ENCODE peak calls at places on chromosomes 6 and 20, in ten cellular contexts. K, Q, R, D, I, B, F, G, W and H are unnamed samples.

GRCh38 chr6:155832596-155832995 is 377.0 kb upstream of the NOX3 start:
- DNase-seq in F (no peak), W (no peak), D (peak; percentile 61), Q (no peak), G (no peak), B (no peak), K (no peak), I (no peak), R (no peak), H (no peak)

GRCh38 chr20:14984768-14985622 is 647.6 kb upstream of the FLRT3 start:
- DNase-seq in Q (no peak), B (no peak), I (no peak), G (no peak), D (no peak), F (no peak), W (no peak), K (no peak), R (no peak), H (no peak)

GRCh38 chr20:9467995-9468394 is 46.4 kb upstream of the LAMP5 start:
- DNase-seq in W (peak; percentile 7), G (no peak), R (peak; percentile 11), I (no peak), D (no peak), F (no peak), Q (no peak), K (no peak), B (no peak), H (no peak)

GRCh38 chr6:51459958-51460357 is 627.5 kb downstream of the PKHD1 start:
- DNase-seq in B (no peak), I (no peak), R (no peak), G (no peak), F (no peak), D (no peak), W (peak; percentile 32), K (no peak), Q (no peak), H (no peak)

GRCh38 chr6:167469655-167470054 is 144.8 kb downstream of the TTLL2 start:
- DNase-seq in W (no peak), Q (no peak), D (no peak), B (no peak), I (no peak), R (peak; percentile 53), F (no peak), G (no peak), K (no peak), H (no peak)

GRCh38 chr6:149990672-149991402 is 27.1 kb downstream of the ULBP1 start:
- DNase-seq in G (no peak), W (peak; percentile 54), K (no peak), I (no peak), D (no peak), B (no peak), R (peak; percentile 80), Q (no peak), F (no peak), H (no peak)

GRCh38 chr6:55679503-55679902 is 100.5 kb upstream of the HMGCLL1 start:
- DNase-seq in G (no peak), W (no peak), B (no peak), R (no peak), Q (no peak), K (no peak), F (no peak), I (no peak), D (no peak), H (no peak)

GRCh38 chr6:132598473-132598872 is 8.9 kb upstream of the TAAR5 start:
- DNase-seq in Q (no peak), W (peak; percentile 17), G (peak; percentile 16), R (no peak), B (no peak), F (no peak), I (no peak), D (peak; percentile 8), K (no peak), H (no peak)

GRCh38 chr6:160337301-160337700 is 10.9 kb upstream of the SLC22A3 start:
- DNase-seq in G (peak; percentile 21), Q (no peak), I (no peak), F (peak; percentile 61), D (peak; percentile 88), B (no peak), R (no peak), K (no peak), W (no peak), H (no peak)

GRCh38 chr6:31308050-31308844 is 36.4 kb upstream of the HLA-C start:
- DNase-seq in F (no peak), D (peak; percentile 9), K (peak; percentile 33), I (no peak), B (peak; percentile 63), W (peak; percentile 81), R (peak; percentile 28), G (peak; percentile 6), Q (peak; percentile 61), H (no peak)

GRCh38 chr6:31898200-31899011 is 908 bp upstream of the EHMT2 start:
- DNase-seq in R (peak; percentile 74), I (peak; percentile 65), D (peak; percentile 56), K (no peak), G (no peak), F (no peak), Q (no peak), B (no peak), W (peak; percentile 69), H (no peak)

GRCh38 chr20:5731753-5732366 is 18.3 kb upstream of the SHLD1 start:
- DNase-seq in K (no peak), Q (no peak), G (no peak), R (peak; percentile 27), F (no peak), B (no peak), D (peak; percentile 28), W (no peak), I (no peak), H (no peak)

GRCh38 chr6:111692327-111693164 is 86.9 kb upstream of the TRAF3IP2 start:
- DNase-seq in G (peak; percentile 14), W (no peak), Q (peak; percentile 85), I (no peak), D (no peak), F (no peak), R (no peak), B (no peak), K (no peak), H (peak; percentile 82)

GRCh38 chr20:34109442-34109841 is 2.6 kb downstream of the EIF2S2 start:
- DNase-seq in K (no peak), G (no peak), B (no peak), D (no peak), R (no peak), I (no peak), Q (no peak), W (no peak), F (no peak), H (no peak)

GRCh38 chr6:170144952-170145587 is 145.8 kb downstream of the DLL1 start:
- DNase-seq in I (no peak), F (peak; percentile 79), K (no peak), W (no peak), Q (no peak), R (no peak), D (no peak), B (no peak), G (no peak), H (no peak)

GRCh38 chr20:31712564-31713311 is 9.9 kb downstream of the BCL2L1 start:
- DNase-seq in B (no peak), D (peak; percentile 97), I (no peak), W (no peak), R (peak; percentile 57), G (peak; percentile 88), Q (peak; percentile 92), K (no peak), F (no peak), H (no peak)

GRCh38 chr6:32133786-32134185 is 3.7 kb upstream of the FKBPL start:
- DNase-seq in F (no peak), D (peak; percentile 43), G (no peak), Q (no peak), W (no peak), R (no peak), I (no peak), K (no peak), B (no peak), H (no peak)

GRCh38 chr6:33794910-33795615 is 6.1 kb upstream of the LEMD2 start:
- DNase-seq in B (no peak), Q (no peak), G (peak; percentile 19), I (no peak), K (no peak), R (no peak), F (no peak), W (no peak), D (no peak), H (no peak)

GRCh38 chr20:16612708-16613107 is 39.5 kb upstream of the KIF16B start:
- DNase-seq in I (no peak), K (no peak), G (no peak), R (no peak), W (no peak), D (no peak), B (no peak), Q (no peak), F (no peak), H (no peak)

GRCh38 chr20:1465470-1466210 is 1.0 kb downstream of the NSFL1C start:
- DNase-seq in Q (no peak), F (no peak), G (no peak), D (no peak), K (no peak), B (no peak), W (no peak), I (no peak), R (no peak), H (peak; percentile 29)

GRCh38 chr6:7426447-7427169 is 37.0 kb downstream of the RIOK1 start:
- DNase-seq in Q (no peak), B (no peak), D (no peak), F (no peak), R (no peak), I (no peak), K (no peak), W (no peak), G (no peak), H (no peak)

GRCh38 chr20:57695940-57696339 is 13.9 kb downstream of the PMEPA1 start:
- DNase-seq in G (no peak), Q (no peak), I (no peak), W (no peak), B (no peak), K (no peak), D (no peak), F (no peak), R (no peak), H (no peak)

GRCh38 chr6:130223508-130223907 is 757 bp upstream of the SAMD3 start:
- DNase-seq in D (peak; percentile 5), R (no peak), F (no peak), B (peak; percentile 52), W (peak; percentile 38), I (no peak), K (peak; percentile 43), Q (no peak), G (no peak), H (no peak)

GRCh38 chr6:24194968-24195700 is 69.1 kb downstream of the NRSN1 start:
- DNase-seq in K (no peak), I (no peak), F (no peak), R (no peak), D (no peak), B (no peak), Q (no peak), G (no peak), W (no peak), H (no peak)

GRCh38 chr6:3748208-3748701 is 3.3 kb downstream of the PXDC1 start:
- DNase-seq in D (peak; percentile 89), K (no peak), Q (peak; percentile 72), W (peak; percentile 77), I (peak; percentile 27), F (no peak), R (peak; percentile 77), G (peak; percentile 92), B (peak; percentile 65), H (no peak)

GRCh38 chr6:14386263-14386981 is 268.9 kb downstream of the CD83 start:
- DNase-seq in K (no peak), G (no peak), D (no peak), R (no peak), I (no peak), W (no peak), F (no peak), Q (no peak), B (no peak), H (no peak)

GRCh38 chr6:166862287-166862977 is 93.9 kb downstream of the RNASET2 start:
- DNase-seq in B (peak; percentile 29), G (peak; percentile 8), D (no peak), R (peak; percentile 80), I (no peak), W (peak; percentile 76), Q (peak; percentile 44), K (no peak), F (no peak), H (no peak)

GRCh38 chr20:19945732-19946670 is 71.2 kb upstream of the NAA20 start:
- DNase-seq in G (no peak), B (no peak), R (no peak), Q (peak; percentile 72), I (no peak), K (no peak), F (no peak), W (no peak), D (no peak), H (no peak)